ENCODE peak calls at places on chromosomes 16 and 17, in five cellular contexts. O, P, D, H and C are unnamed samples.
A peak's percentile ranks its signal among the peaks of the same experiment; 100 is the strongest.

GRCh38 chr17:77330602-77331081 is 189.9 kb downstream of the SEC14L1 start:
- DNase-seq in H (no peak), P (no peak), D (no peak), O (peak; percentile 10), C (no peak)

GRCh38 chr17:77068915-77069314 is 71.9 kb upstream of the SEC14L1 start:
- DNase-seq in P (no peak), H (no peak), O (no peak), D (no peak), C (no peak)

GRCh38 chr17:77400445-77400870 is 259.7 kb downstream of the SEC14L1 start:
- DNase-seq in P (no peak), D (no peak), H (peak; percentile 59), O (peak; percentile 81), C (peak; percentile 63)

GRCh38 chr17:41133880-41134735 is 6.2 kb downstream of the KRTAP4-6 start:
- DNase-seq in H (no peak), O (no peak), D (no peak), P (no peak), C (no peak)

GRCh38 chr16:28182183-28182582 is 29.6 kb downstream of the XPO6 start:
- DNase-seq in P (no peak), D (no peak), H (no peak), O (no peak), C (no peak)

GRCh38 chr17:45098869-45099616 is 33.3 kb downstream of the PLCD3 start:
- DNase-seq in O (peak; percentile 96), H (peak; percentile 92), P (peak; percentile 62), D (peak; percentile 91), C (peak; percentile 87)

GRCh38 chr17:61410555-61411089 is 11.0 kb downstream of the TBX2 start:
- DNase-seq in D (peak; percentile 83), O (peak; percentile 96), H (peak; percentile 89), P (peak; percentile 59), C (peak; percentile 84)

GRCh38 chr17:75647061-75647460 is 13.8 kb downstream of the SMIM5 start:
- DNase-seq in H (no peak), D (no peak), P (no peak), O (no peak), C (no peak)

GRCh38 chr17:77372444-77373297 is 231.9 kb downstream of the SEC14L1 start:
- DNase-seq in D (peak; percentile 93), P (peak; percentile 75), O (no peak), H (peak; percentile 95), C (peak; percentile 86)

GRCh38 chr16:85377388-85378144 is 235.6 kb upstream of the GSE1 start:
- DNase-seq in P (no peak), O (no peak), H (no peak), D (no peak), C (no peak)

GRCh38 chr16:27400751-27401620 is 988 bp upstream of the IL21R start:
- DNase-seq in O (no peak), H (no peak), P (no peak), D (no peak), C (no peak)

GRCh38 chr17:80513892-80514291 is 30.7 kb upstream of the RPTOR start:
- DNase-seq in D (no peak), P (no peak), H (no peak), O (no peak), C (no peak)

GRCh38 chr16:13883266-13883665 is 36.7 kb upstream of the ERCC4 start:
- DNase-seq in D (no peak), H (no peak), O (no peak), P (no peak), C (no peak)

GRCh38 chr17:4742629-4743028 is 2.9 kb upstream of the CXCL16 start:
- DNase-seq in P (no peak), D (no peak), H (no peak), O (no peak), C (peak; percentile 19)

GRCh38 chr16:85574672-85575475 is 38.2 kb upstream of the GSE1 start:
- DNase-seq in D (no peak), P (no peak), O (peak; percentile 66), H (peak; percentile 88), C (no peak)

GRCh38 chr17:43578699-43579569 is 32.8 kb upstream of the ETV4 start:
- DNase-seq in P (peak; percentile 35), H (peak; percentile 51), O (peak; percentile 55), D (no peak), C (no peak)

GRCh38 chr16:67148656-67149275 is 2.0 kb downstream of the B3GNT9 start:
- DNase-seq in H (no peak), D (peak; percentile 17), O (no peak), P (no peak), C (no peak)

GRCh38 chr16:52372313-52372712 is 174.6 kb downstream of the TOX3 start:
- DNase-seq in O (no peak), P (no peak), D (no peak), H (no peak), C (no peak)

GRCh38 chr16:61182416-61182815 is 853.8 kb downstream of the CDH8 start:
- DNase-seq in P (peak; percentile 61), O (no peak), H (no peak), D (no peak), C (no peak)

GRCh38 chr17:31068291-31068690 is 26.5 kb upstream of the NF1 start:
- DNase-seq in D (no peak), O (peak; percentile 68), P (no peak), H (peak; percentile 42), C (no peak)

GRCh38 chr17:39659286-39660010 is 5.7 kb upstream of the TCAP start:
- DNase-seq in O (no peak), D (no peak), P (no peak), H (no peak), C (no peak)

GRCh38 chr17:30378191-30378796 is 433 bp upstream of the CPD start:
- DNase-seq in O (no peak), H (peak; percentile 45), D (peak; percentile 46), P (peak; percentile 33), C (peak; percentile 65)

GRCh38 chr16:10262377-10263132 is 80.3 kb upstream of the GRIN2A start:
- DNase-seq in H (no peak), P (no peak), D (no peak), O (no peak), C (no peak)

GRCh38 chr16:51276335-51276734 is 125.3 kb upstream of the SALL1 start:
- DNase-seq in O (no peak), H (no peak), D (no peak), P (no peak), C (no peak)

GRCh38 chr17:59954856-59955255 is 9.7 kb downstream of the RNFT1 start:
- DNase-seq in P (no peak), H (no peak), D (no peak), O (no peak), C (no peak)

GRCh38 chr17:46943511-46944393 is 20.8 kb downstream of the GOSR2 start:
- DNase-seq in P (no peak), O (peak; percentile 68), H (peak; percentile 49), D (peak; percentile 62), C (no peak)

GRCh38 chr16:67326472-67327309 is at the start of the genes KCTD19 and LRRC36:
- DNase-seq in P (no peak), O (peak; percentile 82), D (peak; percentile 76), H (peak; percentile 95), C (peak; percentile 84)

GRCh38 chr16:27929818-27930217 is 133.7 kb downstream of the GSG1L start:
- DNase-seq in H (no peak), D (no peak), P (no peak), O (no peak), C (no peak)

GRCh38 chr17:77115510-77115909 is 25.3 kb upstream of the SEC14L1 start:
- DNase-seq in H (no peak), P (no peak), D (no peak), O (no peak), C (no peak)

GRCh38 chr16:22264786-22265185 is 32.4 kb upstream of the POLR3E start:
- DNase-seq in D (no peak), O (peak; percentile 94), P (no peak), H (peak; percentile 39), C (no peak)

GRCh38 chr17:15048381-15048780 is 216.7 kb downstream of the PMP22 start:
- DNase-seq in H (no peak), D (no peak), O (no peak), P (no peak), C (no peak)

GRCh38 chr17:41812176-41813038 is at the start of gene FKBP10:
- DNase-seq in H (peak; percentile 95), O (peak; percentile 94), P (peak; percentile 38), D (peak; percentile 83), C (no peak)

GRCh38 chr16:28974437-28975157 is at the start of gene SPNS1:
- DNase-seq in D (peak; percentile 97), P (peak; percentile 97), O (peak; percentile 96), H (peak; percentile 99), C (peak; percentile 99)

GRCh38 chr17:62600805-62601204 is 26.7 kb upstream of the MRC2 start:
- DNase-seq in P (no peak), H (no peak), D (no peak), O (no peak), C (no peak)

GRCh38 chr17:79341816-79342215 is 267.2 kb downstream of the ENGASE start:
- DNase-seq in D (no peak), P (no peak), H (no peak), O (no peak), C (peak; percentile 24)

DNA sequence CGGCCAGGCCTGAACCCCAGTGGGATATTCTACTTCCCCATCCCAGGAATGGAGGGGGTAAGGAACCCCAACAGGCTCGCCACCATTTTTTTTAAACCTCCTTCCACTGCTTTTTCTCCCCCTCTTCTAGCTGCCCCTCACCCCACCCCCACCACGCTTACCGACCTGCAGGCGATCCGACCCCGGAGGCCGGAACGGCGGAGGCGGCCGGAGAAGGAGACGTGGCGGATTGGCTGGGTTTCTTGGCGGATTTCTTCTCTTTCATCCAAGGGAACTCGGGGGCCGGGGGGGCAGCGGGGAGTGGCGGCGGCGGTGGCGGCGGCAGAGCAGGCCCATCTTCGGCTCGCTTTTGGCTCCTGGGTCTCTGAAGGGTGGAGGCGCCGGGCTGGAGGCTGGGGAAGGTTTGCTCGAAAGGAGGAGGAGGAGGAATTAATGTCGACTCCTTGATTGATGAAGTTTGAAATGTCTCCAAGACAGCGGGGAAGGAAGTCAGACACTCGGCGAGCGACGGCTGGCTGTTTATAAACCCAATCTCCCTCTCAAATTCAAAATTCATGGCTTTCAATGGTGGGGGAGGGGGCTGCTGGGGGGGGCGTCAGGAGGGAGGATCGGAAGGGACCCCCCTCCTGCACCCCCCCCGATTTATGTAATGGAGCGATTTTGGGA is 420 bp downstream of the HOXB2 start:
- DNase-seq in H (peak; percentile 72), D (peak; percentile 47), P (no peak), O (no peak), C (peak; percentile 73)
- H3K27ac ChIP-seq in H (no peak overlapping the region), D (peak overlapping the region; percentile 54), P (no peak overlapping the region), O (no peak overlapping the region), C (peak overlapping the region; percentile 86)

GRCh38 chr17:74330446-74330845 is 4.4 kb downstream of the KIF19 start:
- DNase-seq in P (no peak), D (no peak), H (no peak), O (no peak), C (no peak)
- H3K27ac ChIP-seq in P (no peak overlapping the region), D (no peak overlapping the region), H (no peak overlapping the region), O (peak overlapping the region; percentile 96), C (no peak overlapping the region)

DNA sequence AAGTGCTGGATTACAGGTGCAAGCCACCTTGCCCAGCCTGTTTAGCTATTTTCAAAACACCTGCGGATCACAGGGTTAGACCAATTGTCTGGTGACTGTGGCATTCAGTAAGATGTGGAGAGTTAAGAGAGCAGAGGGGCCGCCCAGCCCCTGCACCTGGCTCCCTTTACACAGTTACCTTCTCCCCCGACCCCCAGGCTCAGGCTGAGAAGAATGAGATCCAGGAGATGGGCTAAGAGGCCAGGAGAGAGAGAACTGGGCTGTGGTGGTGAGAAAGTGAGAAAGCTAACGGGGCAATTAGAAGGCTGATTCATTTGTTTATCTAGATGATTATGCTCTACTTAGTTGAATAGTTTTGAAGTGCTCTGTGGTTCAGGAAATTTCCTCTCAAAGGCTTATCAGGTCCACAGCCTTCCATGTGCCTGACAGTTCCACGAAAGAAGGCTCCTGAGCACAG is 67.8 kb upstream of the AXIN2 start:
- DNase-seq in P (no peak), H (no peak), D (no peak), O (no peak), C (no peak)
- H3K27ac ChIP-seq in P (no peak overlapping the region), H (no peak overlapping the region), D (no peak overlapping the region), O (no peak overlapping the region), C (no peak overlapping the region)

GRCh38 chr16:89826531-89827382 is 1.5 kb upstream of the SPIRE2 start:
- DNase-seq in P (no peak), D (no peak), H (no peak), O (no peak), C (no peak)
- H3K27ac ChIP-seq in P (no peak overlapping the region), D (no peak overlapping the region), H (no peak overlapping the region), O (no peak overlapping the region), C (peak overlapping the region; percentile 78)